ENCODE peak calls at places on chromosomes 6 and 20, in five cellular contexts. Q is K562, F is A549, E is HepG2, M is GM12878. O is an unnamed sample.

GRCh38 chr6:152461556-152461955 is 175.6 kb downstream of the SYNE1 start:
- DNase-seq in E (no peak), F (no peak), M (no peak), Q (no peak), O (no peak)

GRCh38 chr6:167763056-167763944 is 63.4 kb upstream of the AFDN start:
- DNase-seq in M (no peak), Q (no peak), F (no peak), E (no peak), O (no peak)

GRCh38 chr20:34268145-34268544 is 26.9 kb downstream of the ASIP start:
- DNase-seq in F (no peak), E (no peak), Q (no peak), M (no peak), O (no peak)

GRCh38 chr6:35445691-35446090 is 6.4 kb upstream of the FANCE start:
- DNase-seq in M (no peak), E (no peak), Q (no peak), F (no peak), O (no peak)

GRCh38 chr20:8330316-8330784 is 198.3 kb downstream of the PLCB1 start:
- DNase-seq in F (no peak), M (no peak), Q (no peak), E (no peak), O (no peak)

GRCh38 chr6:28769626-28770402 is 154.0 kb downstream of the TRIM27 start:
- DNase-seq in E (no peak), M (no peak), Q (peak), F (peak), O (no peak)

GRCh38 chr6:140319209-140319608 is 944.8 kb upstream of the CITED2 start:
- DNase-seq in M (no peak), E (peak), F (no peak), Q (no peak), O (no peak)

GRCh38 chr6:11852061-11852619 is 73.5 kb upstream of the ADTRP start:
- DNase-seq in M (no peak), E (no peak), Q (no peak), F (no peak), O (no peak)

GRCh38 chr20:23125625-23126191 is 39.6 kb upstream of the CD93 start:
- DNase-seq in F (no peak), E (no peak), M (no peak), Q (no peak), O (no peak)

GRCh38 chr6:1765160-1765900 is 155.6 kb downstream of the FOXC1 start:
- DNase-seq in E (no peak), Q (no peak), F (no peak), M (no peak), O (no peak)

GRCh38 chr6:134063966-134064445 is 11.6 kb upstream of the SLC2A12 start:
- DNase-seq in M (no peak), F (peak), E (peak), Q (peak), O (no peak)

GRCh38 chr6:133973109-133973971 is 20.3 kb downstream of the TBPL1 start:
- DNase-seq in E (peak), M (peak), F (peak), Q (peak), O (no peak)

GRCh38 chr6:32131439-32131948 is 1.4 kb upstream of the FKBPL start:
- DNase-seq in M (no peak), E (no peak), F (no peak), Q (peak), O (no peak)

GRCh38 chr20:6855806-6856205 is 88.3 kb downstream of the BMP2 start:
- DNase-seq in Q (no peak), E (no peak), M (no peak), F (no peak), O (no peak)

GRCh38 chr20:6855074-6855473 is 87.6 kb downstream of the BMP2 start:
- DNase-seq in Q (no peak), F (no peak), E (no peak), M (no peak), O (no peak)

GRCh38 chr20:6848992-6849391 is 81.5 kb downstream of the BMP2 start:
- DNase-seq in M (no peak), F (no peak), Q (no peak), E (no peak), O (no peak)

GRCh38 chr20:6851136-6851535 is 83.7 kb downstream of the BMP2 start:
- DNase-seq in E (no peak), Q (no peak), M (no peak), F (no peak), O (no peak)

GRCh38 chr20:6852478-6852877 is 85.0 kb downstream of the BMP2 start:
- DNase-seq in E (no peak), F (no peak), M (no peak), Q (no peak), O (no peak)
- TF ChIP-seq HDAC2 in E (no peak), F (no peak), M (no peak), Q (no peak), O (no peak)

GRCh38 chr20:58515240-58516212 is at the start of gene APCDD1L:
- DNase-seq in F (no peak), E (no peak), M (no peak), Q (no peak), O (no peak)
- TF ChIP-seq HDAC2 in F (no peak), E (no peak), M (no peak), Q (no peak), O (no peak)

DNA sequence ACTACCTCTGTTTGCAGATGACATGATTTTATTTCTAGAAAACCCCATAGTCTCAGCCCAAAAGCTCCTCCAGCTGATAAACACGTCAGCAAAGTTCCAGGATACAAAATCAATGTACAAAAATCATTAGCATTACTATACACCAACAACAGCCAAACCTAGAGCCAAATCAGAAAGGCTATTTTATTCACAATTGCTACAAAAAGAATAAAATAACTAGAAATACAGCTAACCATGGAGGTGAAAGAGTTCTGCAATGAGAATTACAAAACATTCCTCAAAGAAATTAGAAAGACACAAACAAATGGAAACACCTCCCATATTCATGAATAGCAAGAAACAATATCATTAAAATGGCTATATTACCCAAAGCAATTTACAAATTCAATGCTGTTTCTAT is 65.6 kb upstream of the HTR1E start:
- DNase-seq in F (no peak), E (no peak), M (no peak), Q (no peak), O (no peak)
- TF ChIP-seq HDAC2 in F (no peak), E (no peak), M (no peak), Q (no peak), O (no peak)

DNA sequence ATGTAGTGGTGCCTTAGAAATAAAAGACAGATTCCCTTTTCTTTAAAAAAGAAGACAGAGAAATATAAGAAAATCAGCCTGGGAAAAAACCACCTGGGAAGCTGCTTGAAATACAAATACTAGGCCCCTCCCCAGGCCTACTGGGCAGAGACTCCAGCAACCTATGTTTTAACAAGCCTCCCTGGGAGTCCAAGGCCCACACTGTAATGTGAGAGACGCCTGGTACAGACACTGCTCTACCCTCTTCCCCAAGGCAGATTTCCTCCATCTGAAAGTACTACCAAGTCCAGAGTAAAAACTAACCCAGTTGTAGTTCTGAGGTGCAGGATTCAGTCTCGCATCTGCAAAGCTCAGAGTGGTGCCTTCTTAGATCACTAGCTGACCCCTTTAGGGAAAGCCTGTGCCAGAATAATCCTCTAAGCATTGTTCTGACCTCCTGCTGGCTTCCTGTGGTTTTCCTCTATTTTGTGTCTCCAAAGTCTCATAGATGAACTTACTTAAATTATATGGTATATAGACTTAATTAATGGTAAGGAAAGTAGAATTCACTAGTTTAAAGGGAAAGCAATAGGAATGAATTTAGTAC is 270.2 kb upstream of the SLC35B3 start:
- DNase-seq in E (no peak), Q (no peak), M (no peak), F (no peak), O (no peak)
- TF ChIP-seq HDAC2 in E (no peak), Q (no peak), M (no peak), F (no peak), O (no peak)

GRCh38 chr6:91786474-91787184 is 1199.8 kb upstream of the MAP3K7 start:
- DNase-seq in Q (no peak), M (no peak), E (no peak), F (no peak), O (no peak)
- TF ChIP-seq HDAC2 in Q (no peak), M (no peak), E (no peak), F (no peak), O (no peak)

DNA sequence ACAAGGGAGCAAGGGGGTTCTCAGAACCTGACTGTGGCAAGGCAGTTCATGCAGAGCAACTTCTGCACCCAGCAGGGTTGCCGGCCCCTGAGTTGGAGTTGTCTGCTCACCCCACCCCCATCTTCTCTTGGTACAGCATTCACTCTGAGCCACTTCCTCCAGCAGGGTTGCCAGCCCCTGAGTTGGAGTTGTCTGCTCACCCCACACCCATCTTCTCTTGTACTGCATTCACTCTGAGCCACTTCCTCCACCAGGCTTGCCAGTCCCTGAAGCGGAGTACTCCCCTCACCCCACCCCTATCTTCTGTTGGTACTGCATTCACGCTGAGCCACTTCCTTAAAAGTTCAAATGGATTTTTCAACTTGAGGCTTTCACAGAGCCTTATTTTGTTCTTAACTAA is 79.7 kb upstream of the SYNDIG1 start:
- DNase-seq in F (no peak), E (no peak), Q (no peak), M (no peak), O (no peak)
- TF ChIP-seq HDAC2 in F (no peak), E (no peak), Q (no peak), M (no peak), O (no peak)

DNA sequence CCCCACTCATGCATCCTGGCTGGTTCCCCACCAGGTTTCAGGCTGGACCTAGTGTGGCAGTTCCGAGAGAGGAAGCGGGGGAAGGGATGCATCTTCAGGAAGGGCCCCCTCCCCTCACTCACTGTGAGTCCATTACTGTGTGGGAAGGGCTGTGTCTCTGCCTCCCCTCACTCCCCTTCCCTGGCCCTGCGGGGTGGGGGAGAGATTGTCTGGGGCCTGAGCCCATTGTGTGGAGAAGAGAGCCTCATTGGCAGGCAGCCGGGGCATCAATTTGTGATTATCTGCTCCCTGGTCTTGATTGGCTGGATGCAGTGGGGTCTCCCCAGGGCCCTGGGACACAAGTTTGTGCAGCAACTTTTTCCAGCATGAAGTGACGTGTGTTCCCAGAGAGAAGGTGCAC is 4.1 kb upstream of the MYT1 start:
- DNase-seq in F (no peak), E (no peak), Q (no peak), M (no peak), O (no peak)
- TF ChIP-seq HDAC2 in F (no peak), E (no peak), Q (no peak), M (no peak), O (no peak)

GRCh38 chr6:10460096-10460495 is 45.2 kb upstream of the TFAP2A start:
- DNase-seq in Q (no peak), F (no peak), M (peak), E (no peak), O (no peak)
- TF ChIP-seq HDAC2 in Q (no peak), F (no peak), M (no peak), E (no peak), O (no peak)

DNA sequence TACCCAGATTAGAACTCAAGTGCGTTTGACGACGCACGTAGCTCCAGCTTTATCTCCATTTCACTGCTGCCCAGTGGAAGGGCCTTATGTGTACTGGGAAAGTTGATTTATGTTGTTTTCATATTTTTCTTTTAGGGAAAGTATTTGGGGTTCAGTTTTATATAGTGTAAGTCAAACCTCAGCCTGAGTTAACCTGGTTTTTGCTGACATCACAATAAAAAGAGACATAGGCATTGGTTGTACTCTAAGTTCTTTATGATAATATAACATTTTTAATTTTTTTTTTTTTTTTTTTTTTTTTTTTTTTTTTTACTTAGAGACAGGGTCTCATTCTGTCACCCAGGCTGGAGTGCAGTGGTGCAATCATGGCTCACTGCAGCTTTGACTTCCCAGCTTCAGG is 34.1 kb upstream of the PRL start:
- DNase-seq in Q (no peak), F (no peak), M (no peak), E (no peak), O (no peak)
- TF ChIP-seq HDAC2 in Q (no peak), F (no peak), M (no peak), E (no peak), O (no peak)

DNA sequence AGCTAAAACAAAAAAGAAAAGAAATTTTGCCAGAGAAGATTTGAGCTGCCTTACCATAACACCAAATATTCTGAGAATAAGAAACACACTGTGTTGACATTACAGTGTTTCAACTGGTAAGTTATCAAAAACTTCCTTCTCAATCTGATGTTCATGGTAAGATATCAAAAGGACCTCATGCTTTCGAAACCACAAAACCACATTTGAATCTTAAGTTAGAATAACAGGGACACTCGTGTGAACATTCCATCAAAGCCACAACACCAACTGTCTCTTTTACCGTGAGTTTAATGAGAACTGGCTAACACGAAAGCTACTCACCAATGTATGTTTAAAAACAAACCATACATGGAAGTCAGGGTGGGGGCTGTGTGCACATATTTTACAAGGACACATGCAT is 73.0 kb upstream of the OPRM1 start:
- DNase-seq in M (no peak), E (no peak), Q (no peak), F (no peak), O (no peak)
- TF ChIP-seq HDAC2 in M (no peak), E (no peak), Q (no peak), F (no peak), O (no peak)